ENCODE peak calls at places on chromosomes 7 and 10, in five cellular contexts. T is IMR-90, Y is mesendoderm, U is mesenchymal stem cell, V is H1. W is an unnamed sample.

GRCh38 chr7:33423646-33424020 is 294.3 kb downstream of the BBS9 start:
- DNase-seq in U (no peak), V (peak; percentile 3), Y (peak; percentile 67), T (no peak), W (no peak)

GRCh38 chr7:118918556-118918955 is 694.1 kb downstream of the ANKRD7 start:
- DNase-seq in V (no peak), T (peak; percentile 5), Y (peak; percentile 32), U (peak; percentile 54), W (no peak)

GRCh38 chr10:44564801-44565200 is 179.9 kb upstream of the CXCL12 start:
- DNase-seq in Y (no peak), U (no peak), V (no peak), T (no peak), W (no peak)

GRCh38 chr10:49379596-49380410 is 16.1 kb downstream of the DRGX start:
- DNase-seq in U (no peak), T (no peak), V (no peak), Y (peak; percentile 54), W (no peak)

GRCh38 chr10:4980793-4981192 is 17.6 kb downstream of the AKR1C1 start:
- DNase-seq in Y (no peak), T (no peak), U (no peak), V (no peak), W (no peak)

GRCh38 chr10:6173203-6173602 is 29.5 kb upstream of the PFKFB3 start:
- DNase-seq in Y (peak; percentile 37), T (no peak), U (no peak), V (no peak), W (no peak)

GRCh38 chr10:61084493-61084892 is 140.5 kb upstream of the RHOBTB1 start:
- DNase-seq in U (no peak), V (no peak), Y (no peak), T (no peak), W (no peak)

GRCh38 chr10:117271427-117271826 is 30.5 kb downstream of the SLC18A2 start:
- DNase-seq in U (peak; percentile 1), V (no peak), Y (peak; percentile 70), T (peak; percentile 23), W (no peak)

GRCh38 chr10:63664341-63664885 is 143.2 kb downstream of the REEP3 start:
- DNase-seq in Y (no peak), V (no peak), T (no peak), U (no peak), W (no peak)

GRCh38 chr10:12299222-12299973 is 49.9 kb upstream of the CAMK1D start:
- DNase-seq in Y (no peak), V (no peak), U (no peak), T (no peak), W (no peak)

GRCh38 chr10:17841055-17841454 is 31.9 kb downstream of the MRC1 start:
- DNase-seq in V (no peak), U (no peak), T (no peak), Y (no peak), W (no peak)

GRCh38 chr10:74163313-74164068 is 12.5 kb downstream of the ADK start:
- DNase-seq in V (no peak), Y (no peak), U (no peak), T (no peak), W (no peak)

GRCh38 chr10:57218382-57218781 is 857.3 kb upstream of the ZWINT start:
- DNase-seq in T (no peak), U (no peak), V (no peak), Y (peak; percentile 41), W (no peak)

GRCh38 chr10:69408318-69409175 is 8.2 kb downstream of the TACR2 start:
- DNase-seq in T (peak; percentile 89), U (peak; percentile 87), V (peak; percentile 81), Y (peak; percentile 97), W (peak; percentile 88)

GRCh38 chr10:6665847-6666246 is 85.8 kb upstream of the PRKCQ start:
- DNase-seq in U (no peak), V (no peak), T (no peak), Y (no peak), W (no peak)

GRCh38 chr7:99679400-99680191 is at the start of gene CYP3A5:
- DNase-seq in Y (no peak), T (no peak), U (peak; percentile 2), V (no peak), W (no peak)

GRCh38 chr7:76063114-76063513 is 15.2 kb downstream of the MDH2 start:
- DNase-seq in Y (no peak), V (no peak), T (no peak), U (no peak), W (no peak)

GRCh38 chr10:102617816-102618215 is 26.5 kb upstream of the TRIM8 start:
- DNase-seq in U (no peak), Y (no peak), T (no peak), V (no peak), W (no peak)

GRCh38 chr10:94214497-94214896 is 148.2 kb downstream of the NOC3L start:
- DNase-seq in U (no peak), Y (no peak), V (no peak), T (no peak), W (no peak)

GRCh38 chr7:116164552-116164951 is 45.8 kb upstream of the TES start:
- DNase-seq in T (peak; percentile 68), V (no peak), U (no peak), Y (no peak), W (no peak)

GRCh38 chr7:70588151-70588550 is 543.8 kb upstream of the GALNT17 start:
- DNase-seq in T (no peak), U (no peak), Y (no peak), V (no peak), W (no peak)

GRCh38 chr10:113230018-113230610 is 280.1 kb downstream of the TCF7L2 start:
- DNase-seq in T (no peak), V (no peak), Y (peak; percentile 38), U (no peak), W (no peak)

GRCh38 chr7:128203710-128204214 is 37.3 kb upstream of the LEP start:
- DNase-seq in T (peak; percentile 35), U (no peak), Y (no peak), V (no peak), W (no peak)

GRCh38 chr10:22491931-22492615 is 146.8 kb downstream of the SPAG6 start:
- DNase-seq in U (no peak), T (no peak), V (no peak), Y (no peak), W (no peak)

GRCh38 chr10:98074315-98074911 is 44.0 kb upstream of the CRTAC1 start:
- DNase-seq in V (no peak), T (peak; percentile 21), Y (peak; percentile 13), U (peak; percentile 19), W (peak; percentile 26)

GRCh38 chr7:153382591-153383225 is 623.2 kb downstream of the ACTR3B start:
- DNase-seq in Y (no peak), V (no peak), U (no peak), T (no peak), W (no peak)

GRCh38 chr7:54546986-54547314 is 4.8 kb downstream of the VSTM2A start:
- DNase-seq in V (no peak), U (no peak), Y (no peak), T (no peak), W (no peak)
- H3K4me3 ChIP-seq in V (peak overlapping the region; percentile 54), U (no peak overlapping the region), Y (peak overlapping the region; percentile 17), T (no peak overlapping the region), W (peak overlapping the region; percentile 84)

DNA sequence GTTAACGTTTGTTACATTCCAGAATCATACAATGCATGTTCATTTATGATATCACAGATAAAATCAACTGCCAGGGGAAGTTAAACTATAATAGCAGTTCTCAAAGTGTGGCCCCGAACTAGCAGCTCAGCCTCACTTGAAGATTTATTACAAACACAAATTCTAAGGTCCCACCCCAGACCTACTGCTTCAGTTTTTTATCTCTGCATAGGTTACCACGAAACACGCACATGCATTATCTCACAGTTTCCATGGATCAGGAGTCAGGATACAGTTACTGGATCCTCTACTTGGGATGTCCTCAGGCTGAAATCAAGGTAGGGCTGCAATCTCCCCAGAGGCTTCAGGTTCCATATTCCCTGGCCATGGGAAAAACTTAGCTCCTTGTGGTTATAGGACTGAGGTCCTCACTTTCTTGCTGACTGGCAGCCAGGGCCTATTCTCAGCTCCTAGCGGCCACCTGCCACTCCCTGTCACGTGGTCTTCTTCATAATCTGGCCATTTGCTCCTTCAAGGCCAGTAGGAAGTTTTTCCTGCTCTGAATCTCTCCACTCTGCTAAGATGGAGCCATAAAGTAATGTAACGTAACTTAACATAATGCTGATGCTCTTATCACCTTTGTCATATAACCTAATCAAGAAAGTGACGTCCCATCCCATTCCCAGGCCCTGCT is 50.5 kb upstream of the YAE1 start:
- DNase-seq in T (no peak), Y (no peak), U (no peak), V (no peak), W (no peak)
- H3K4me1 ChIP-seq in T (no peaks in the 10 kb centered on the region), Y (peaks cover 4% of the 10 kb centered on the region), U (no peaks in the 10 kb centered on the region), V (no peaks in the 10 kb centered on the region), W (no peaks in the 10 kb centered on the region)

GRCh38 chr7:3007696-3008095 is 36.0 kb downstream of the CARD11 start:
- DNase-seq in T (no peak), Y (no peak), U (no peak), V (no peak), W (no peak)

GRCh38 chr7:3008386-3008785 is 35.3 kb downstream of the CARD11 start:
- DNase-seq in Y (no peak), U (no peak), V (no peak), T (no peak), W (no peak)

GRCh38 chr7:3011211-3011852 is 32.3 kb downstream of the CARD11 start:
- DNase-seq in T (no peak), V (no peak), Y (no peak), U (no peak), W (no peak)

GRCh38 chr7:3010161-3010560 is 33.5 kb downstream of the CARD11 start:
- DNase-seq in V (no peak), U (no peak), T (no peak), Y (no peak), W (no peak)

DNA sequence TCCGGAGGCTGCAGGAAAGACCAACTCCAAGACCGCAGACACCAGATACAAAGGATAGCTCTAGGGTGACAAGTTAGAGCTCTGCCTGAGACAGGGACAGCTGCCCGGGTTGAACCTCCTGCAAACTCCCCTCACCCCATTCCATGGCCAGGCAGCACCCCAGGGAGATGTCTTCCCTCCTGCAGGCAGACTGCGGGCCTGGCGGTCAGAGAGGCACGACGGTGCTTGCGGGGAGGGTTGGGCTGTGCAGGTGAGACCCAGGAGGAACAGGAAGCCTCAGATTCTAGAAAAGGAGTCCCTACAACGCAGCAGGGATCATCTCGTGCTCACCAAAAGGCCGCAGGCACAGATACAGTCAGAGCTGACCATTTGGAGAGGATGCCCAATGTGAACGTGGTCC is 34.6 kb downstream of the CARD11 start:
- DNase-seq in Y (no peak), T (no peak), U (no peak), V (no peak), W (no peak)
- H2BK15ac ChIP-seq in Y (no peak overlapping the region), T (no peak overlapping the region), U (no peak overlapping the region), V (no peak overlapping the region), W (no peak overlapping the region)

DNA sequence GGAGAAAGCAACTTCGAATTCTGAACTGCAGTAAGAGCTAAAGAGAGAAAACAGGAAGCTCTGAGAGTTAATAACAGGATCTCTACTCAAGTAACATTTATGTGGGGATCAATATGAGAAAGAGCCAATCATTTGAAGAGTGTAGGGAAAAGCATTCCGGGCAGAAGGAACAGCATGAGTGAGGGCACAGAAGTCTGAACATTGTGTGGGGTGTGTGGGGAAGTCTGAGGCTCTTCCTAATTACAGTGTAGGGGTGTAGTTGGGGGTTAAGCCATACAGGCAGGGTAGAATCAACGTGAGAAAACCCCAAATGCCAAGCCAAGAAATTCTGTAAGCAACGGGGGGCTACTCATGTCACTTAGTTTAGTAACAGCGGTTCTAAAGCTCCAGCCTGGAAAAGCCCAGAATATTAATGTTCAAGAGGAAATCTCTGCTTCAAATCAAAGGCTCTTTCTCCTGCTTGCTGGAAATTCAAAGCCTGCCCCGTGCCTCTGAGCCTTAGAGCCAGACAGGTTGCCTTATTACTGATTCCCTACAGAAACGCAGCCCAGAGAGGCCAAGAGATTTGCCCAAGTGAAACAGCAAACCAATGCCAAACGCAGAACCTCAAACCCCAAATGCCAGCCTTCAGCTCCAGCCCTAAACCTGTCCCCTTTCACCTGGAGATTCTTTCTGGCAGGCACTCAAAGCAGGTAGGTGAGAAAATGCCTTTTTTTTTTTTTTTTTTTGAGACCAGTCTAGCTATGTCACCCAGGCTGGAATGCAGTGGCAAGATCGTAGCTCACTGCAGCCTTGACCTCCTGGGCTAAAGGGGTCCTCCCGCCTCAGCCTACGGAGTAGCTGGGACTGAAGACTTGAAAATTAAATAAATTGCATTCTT is 36.1 kb downstream of the DNAJB12 start:
- DNase-seq in U (no peak), V (no peak), T (no peak), Y (peak; percentile 77), W (no peak)
- H3K4me3 ChIP-seq in U (no peak overlapping the region), V (peak overlapping the region; percentile 3), T (no peak overlapping the region), Y (no peak overlapping the region), W (no peak overlapping the region)